ENCODE peak calls at places on chromosomes 2 and 18, in four cellular contexts. X is WTC11, Q is HepG2, K is K562. W is an unnamed sample.

GRCh38 chr2:110858135-110858737 is 125.9 kb downstream of the ACOXL start:
- DNase-seq in X (no peak), Q (no peak), K (no peak), W (peak)

GRCh38 chr2:96509114-96509846 is 4.1 kb upstream of the NEURL3 start:
- DNase-seq in X (peak), Q (peak), K (peak), W (peak)

GRCh38 chr2:65081232-65081685 is 25.0 kb downstream of the CEP68 start:
- DNase-seq in X (no peak), Q (no peak), K (no peak), W (no peak)

GRCh38 chr2:96537066-96537733 is 648 bp downstream of the ARID5A start:
- DNase-seq in X (peak), Q (no peak), K (peak), W (peak)

GRCh38 chr2:28565720-28566295 is 69.9 kb downstream of the PLB1 start:
- DNase-seq in X (no peak), Q (no peak), K (no peak), W (no peak)

GRCh38 chr18:48166971-48167370 is 236.5 kb upstream of the SMAD2 start:
- DNase-seq in X (no peak), Q (no peak), K (no peak), W (no peak)

GRCh38 chr2:40284797-40285196 is 167.1 kb downstream of the SLC8A1 start:
- DNase-seq in X (no peak), Q (no peak), K (no peak), W (no peak)

GRCh38 chr18:40917096-40917495 is 1037.9 kb upstream of the PIK3C3 start:
- DNase-seq in X (no peak), Q (no peak), K (no peak), W (no peak)

GRCh38 chr2:137255990-137256389 is 490.6 kb downstream of the THSD7B start:
- DNase-seq in X (no peak), Q (no peak), K (no peak), W (no peak)

GRCh38 chr18:7576685-7577084 is 9.6 kb downstream of the PTPRM start:
- DNase-seq in X (no peak), Q (no peak), K (no peak), W (no peak)

GRCh38 chr18:32998285-32998684 is 225.5 kb upstream of the KLHL14 start:
- DNase-seq in X (no peak), Q (no peak), K (no peak), W (no peak)

GRCh38 chr2:29766191-29766590 is 155.2 kb downstream of the ALK start:
- DNase-seq in X (no peak), Q (no peak), K (no peak), W (no peak)

GRCh38 chr2:234953116-234954031 is 1.6 kb downstream of the SH3BP4 start:
- DNase-seq in X (peak), Q (no peak), K (no peak), W (no peak)

GRCh38 chr18:65835881-65836280 is 85.1 kb downstream of the CDH7 start:
- DNase-seq in X (no peak), Q (no peak), K (no peak), W (no peak)

DNA sequence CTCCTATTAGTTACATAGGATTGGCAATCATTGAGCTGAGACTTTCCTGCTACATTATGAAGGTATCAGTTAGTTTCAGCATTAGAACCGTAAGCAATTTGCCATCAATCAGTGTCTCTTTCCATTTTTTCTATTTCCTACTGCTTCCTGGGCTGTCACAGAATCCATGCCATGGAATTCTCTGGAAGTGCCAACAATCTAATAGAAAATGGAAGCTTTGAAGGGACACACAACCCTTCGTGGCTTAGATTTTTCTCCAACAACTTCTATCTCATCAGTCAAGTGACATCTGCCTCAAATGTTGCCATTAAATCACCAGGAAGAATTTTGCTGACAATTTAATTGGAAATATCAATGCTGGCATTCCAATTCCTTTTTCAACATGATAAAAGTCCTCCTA is 183.5 kb upstream of the PARD3B start:
- DNase-seq in X (no peak), Q (no peak), K (no peak), W (no peak)
- TF ChIP-seq CBFB in X (no peak), Q (no peak), K (no peak), W (no peak)

GRCh38 chr2:239028253-239028619 is 180.4 kb downstream of the TWIST2 start:
- DNase-seq in X (no peak), Q (no peak), K (no peak), W (no peak)
- TF ChIP-seq CBFB in X (no peak), Q (no peak), K (no peak), W (no peak)

GRCh38 chr2:142038826-142039225 is 92.0 kb downstream of the LRP1B start:
- DNase-seq in X (no peak), Q (no peak), K (no peak), W (no peak)

GRCh38 chr2:142033393-142033792 is 97.4 kb downstream of the LRP1B start:
- DNase-seq in X (no peak), Q (no peak), K (no peak), W (no peak)

GRCh38 chr2:142037744-142038143 is 93.1 kb downstream of the LRP1B start:
- DNase-seq in X (no peak), Q (no peak), K (no peak), W (no peak)

GRCh38 chr2:142040554-142040953 is 90.3 kb downstream of the LRP1B start:
- DNase-seq in X (no peak), Q (no peak), K (no peak), W (no peak)

DNA sequence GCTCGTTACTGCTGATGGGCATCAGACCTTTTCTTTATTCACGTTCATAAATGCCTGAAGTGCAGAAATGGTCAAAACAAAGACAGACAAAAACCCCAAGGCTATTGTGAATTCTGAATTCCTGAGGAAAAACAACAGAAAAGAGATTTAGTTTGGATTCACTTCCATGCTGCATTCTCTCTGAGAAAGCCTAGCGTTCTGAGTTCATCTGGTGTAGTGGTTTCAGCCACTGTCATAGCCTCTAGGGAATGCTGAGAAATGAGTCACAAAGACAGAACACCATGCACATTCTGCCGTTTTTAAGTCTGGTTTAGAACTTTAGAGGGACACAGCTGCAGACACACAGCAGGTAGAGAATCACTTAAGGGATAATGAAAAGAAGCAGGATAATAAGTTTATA is 93.8 kb downstream of the LRP1B start:
- DNase-seq in X (no peak), Q (no peak), K (no peak), W (no peak)
- TF ChIP-seq CBFB in X (no peak), Q (no peak), K (no peak), W (no peak)

GRCh38 chr2:222568866-222569265 is 87.0 kb downstream of the FARSB start:
- DNase-seq in X (no peak), Q (no peak), K (no peak), W (no peak)
- TF ChIP-seq CBFB in X (no peak), Q (no peak), K (no peak), W (no peak)

GRCh38 chr2:37615808-37616673 is 55.4 kb downstream of the CDC42EP3 start:
- DNase-seq in X (no peak), Q (no peak), K (no peak), W (no peak)

GRCh38 chr2:37617119-37617892 is 54.1 kb downstream of the CDC42EP3 start:
- DNase-seq in X (no peak), Q (no peak), K (no peak), W (no peak)

GRCh38 chr2:37612382-37612781 is 59.1 kb downstream of the CDC42EP3 start:
- DNase-seq in X (no peak), Q (no peak), K (no peak), W (no peak)

GRCh38 chr2:37616674-37616999 is 54.8 kb downstream of the CDC42EP3 start:
- DNase-seq in X (no peak), Q (no peak), K (no peak), W (no peak)

GRCh38 chr2:37614061-37614802 is 57.2 kb downstream of the CDC42EP3 start:
- DNase-seq in X (no peak), Q (no peak), K (no peak), W (no peak)
- TF ChIP-seq CBFB in X (no peak), Q (no peak), K (no peak), W (no peak)